ENCODE peak calls at places on chromosomes 13 and 19, in eight cellular contexts. One of them, this sample, is unnamed.

GRCh38 chr19:42433503-42434260 is 6.5 kb upstream of the LIPE start:
- DNase-seq in tibial nerve: peak
- DNase-seq in CD14-positive monocyte: no peak
- DNase-seq in stimulated activated CD8-positive, alpha-beta memory T cell treated with anti-CD3 and anti-CD28 coated beads, Interleukin-7, amount 100 ng/mL, for 1 hour: peak
- DNase-seq in T follicular helper cell: peak
- DNase-seq in cardiac muscle cell: peak
- DNase-seq in GM04504: no peak
- DNase-seq in lower leg skin: peak
- DNase-seq in this sample: no peak

GRCh38 chr13:106318941-106319411 is 216.5 kb downstream of the EFNB2 start:
- DNase-seq in tibial nerve: no peak
- DNase-seq in CD14-positive monocyte: no peak
- DNase-seq in stimulated activated CD8-positive, alpha-beta memory T cell treated with anti-CD3 and anti-CD28 coated beads, Interleukin-7, amount 100 ng/mL, for 1 hour: no peak
- DNase-seq in T follicular helper cell: no peak
- DNase-seq in cardiac muscle cell: peak
- DNase-seq in GM04504: peak
- DNase-seq in lower leg skin: no peak
- DNase-seq in this sample: no peak

GRCh38 chr13:60509601-60510386 is 112.8 kb downstream of the TDRD3 start:
- DNase-seq in tibial nerve: no peak
- DNase-seq in CD14-positive monocyte: no peak
- DNase-seq in stimulated activated CD8-positive, alpha-beta memory T cell treated with anti-CD3 and anti-CD28 coated beads, Interleukin-7, amount 100 ng/mL, for 1 hour: no peak
- DNase-seq in T follicular helper cell: no peak
- DNase-seq in cardiac muscle cell: peak
- DNase-seq in GM04504: no peak
- DNase-seq in lower leg skin: no peak
- DNase-seq in this sample: no peak

GRCh38 chr19:34215666-34216038 is 38.7 kb upstream of the GARRE1 start:
- DNase-seq in tibial nerve: no peak
- DNase-seq in CD14-positive monocyte: no peak
- DNase-seq in stimulated activated CD8-positive, alpha-beta memory T cell treated with anti-CD3 and anti-CD28 coated beads, Interleukin-7, amount 100 ng/mL, for 1 hour: no peak
- DNase-seq in T follicular helper cell: no peak
- DNase-seq in cardiac muscle cell: no peak
- DNase-seq in GM04504: no peak
- DNase-seq in lower leg skin: no peak
- DNase-seq in this sample: no peak

GRCh38 chr19:51531349-51532315 is at the start of gene SIGLEC6:
- DNase-seq in tibial nerve: peak
- DNase-seq in CD14-positive monocyte: peak
- DNase-seq in stimulated activated CD8-positive, alpha-beta memory T cell treated with anti-CD3 and anti-CD28 coated beads, Interleukin-7, amount 100 ng/mL, for 1 hour: no peak
- DNase-seq in T follicular helper cell: no peak
- DNase-seq in cardiac muscle cell: no peak
- DNase-seq in GM04504: no peak
- DNase-seq in lower leg skin: peak
- DNase-seq in this sample: peak

GRCh38 chr19:16078759-16079707 is 2.7 kb downstream of the TPM4 start:
- DNase-seq in tibial nerve: peak
- DNase-seq in CD14-positive monocyte: peak
- DNase-seq in stimulated activated CD8-positive, alpha-beta memory T cell treated with anti-CD3 and anti-CD28 coated beads, Interleukin-7, amount 100 ng/mL, for 1 hour: no peak
- DNase-seq in T follicular helper cell: peak
- DNase-seq in cardiac muscle cell: peak
- DNase-seq in GM04504: peak
- DNase-seq in lower leg skin: peak
- DNase-seq in this sample: peak

GRCh38 chr19:15815306-15815705 is at the start of gene OR10H1:
- DNase-seq in tibial nerve: no peak
- DNase-seq in CD14-positive monocyte: no peak
- DNase-seq in stimulated activated CD8-positive, alpha-beta memory T cell treated with anti-CD3 and anti-CD28 coated beads, Interleukin-7, amount 100 ng/mL, for 1 hour: no peak
- DNase-seq in T follicular helper cell: no peak
- DNase-seq in cardiac muscle cell: no peak
- DNase-seq in GM04504: no peak
- DNase-seq in lower leg skin: no peak
- DNase-seq in this sample: no peak

GRCh38 chr13:28093871-28094270 is 6.5 kb downstream of the FLT3 start:
- DNase-seq in tibial nerve: no peak
- DNase-seq in CD14-positive monocyte: no peak
- DNase-seq in stimulated activated CD8-positive, alpha-beta memory T cell treated with anti-CD3 and anti-CD28 coated beads, Interleukin-7, amount 100 ng/mL, for 1 hour: no peak
- DNase-seq in T follicular helper cell: no peak
- DNase-seq in cardiac muscle cell: no peak
- DNase-seq in GM04504: no peak
- DNase-seq in lower leg skin: no peak
- DNase-seq in this sample: no peak

GRCh38 chr13:51734786-51735185 is 69.2 kb downstream of the DHRS12 start:
- DNase-seq in tibial nerve: no peak
- DNase-seq in CD14-positive monocyte: no peak
- DNase-seq in stimulated activated CD8-positive, alpha-beta memory T cell treated with anti-CD3 and anti-CD28 coated beads, Interleukin-7, amount 100 ng/mL, for 1 hour: no peak
- DNase-seq in T follicular helper cell: no peak
- DNase-seq in cardiac muscle cell: no peak
- DNase-seq in GM04504: no peak
- DNase-seq in lower leg skin: no peak
- DNase-seq in this sample: no peak

GRCh38 chr13:100547805-100548204 is 40.8 kb downstream of the GGACT start:
- DNase-seq in tibial nerve: no peak
- DNase-seq in CD14-positive monocyte: no peak
- DNase-seq in stimulated activated CD8-positive, alpha-beta memory T cell treated with anti-CD3 and anti-CD28 coated beads, Interleukin-7, amount 100 ng/mL, for 1 hour: no peak
- DNase-seq in T follicular helper cell: no peak
- DNase-seq in cardiac muscle cell: no peak
- DNase-seq in GM04504: no peak
- DNase-seq in lower leg skin: peak
- DNase-seq in this sample: no peak

GRCh38 chr19:6801397-6802086 is 29.0 kb downstream of the VAV1 start:
- DNase-seq in tibial nerve: peak
- DNase-seq in CD14-positive monocyte: peak
- DNase-seq in stimulated activated CD8-positive, alpha-beta memory T cell treated with anti-CD3 and anti-CD28 coated beads, Interleukin-7, amount 100 ng/mL, for 1 hour: peak
- DNase-seq in T follicular helper cell: peak
- DNase-seq in cardiac muscle cell: peak
- DNase-seq in GM04504: no peak
- DNase-seq in lower leg skin: peak
- DNase-seq in this sample: peak

GRCh38 chr19:45376045-45376724 is 5.8 kb upstream of the ERCC2 start:
- DNase-seq in tibial nerve: peak
- DNase-seq in CD14-positive monocyte: no peak
- DNase-seq in stimulated activated CD8-positive, alpha-beta memory T cell treated with anti-CD3 and anti-CD28 coated beads, Interleukin-7, amount 100 ng/mL, for 1 hour: no peak
- DNase-seq in T follicular helper cell: no peak
- DNase-seq in cardiac muscle cell: peak
- DNase-seq in GM04504: peak
- DNase-seq in lower leg skin: no peak
- DNase-seq in this sample: peak

GRCh38 chr19:38210458-38210987 is 13.5 kb downstream of the DPF1 start:
- DNase-seq in tibial nerve: no peak
- DNase-seq in CD14-positive monocyte: no peak
- DNase-seq in stimulated activated CD8-positive, alpha-beta memory T cell treated with anti-CD3 and anti-CD28 coated beads, Interleukin-7, amount 100 ng/mL, for 1 hour: no peak
- DNase-seq in T follicular helper cell: no peak
- DNase-seq in cardiac muscle cell: peak
- DNase-seq in GM04504: no peak
- DNase-seq in lower leg skin: no peak
- DNase-seq in this sample: peak

GRCh38 chr19:2797280-2797679 is 12.0 kb downstream of the THOP1 start:
- DNase-seq in tibial nerve: no peak
- DNase-seq in CD14-positive monocyte: no peak
- DNase-seq in stimulated activated CD8-positive, alpha-beta memory T cell treated with anti-CD3 and anti-CD28 coated beads, Interleukin-7, amount 100 ng/mL, for 1 hour: no peak
- DNase-seq in T follicular helper cell: no peak
- DNase-seq in cardiac muscle cell: no peak
- DNase-seq in GM04504: no peak
- DNase-seq in lower leg skin: no peak
- DNase-seq in this sample: no peak

GRCh38 chr13:42905542-42905941 is 86.5 kb downstream of the EPSTI1 start:
- DNase-seq in tibial nerve: no peak
- DNase-seq in CD14-positive monocyte: no peak
- DNase-seq in stimulated activated CD8-positive, alpha-beta memory T cell treated with anti-CD3 and anti-CD28 coated beads, Interleukin-7, amount 100 ng/mL, for 1 hour: no peak
- DNase-seq in T follicular helper cell: no peak
- DNase-seq in cardiac muscle cell: no peak
- DNase-seq in GM04504: no peak
- DNase-seq in lower leg skin: no peak
- DNase-seq in this sample: no peak

This sample was measured in sigmoid colon.